ENCODE peak calls at places on chromosomes 5 and 9, in six cellular contexts. E, X, U, P, A and Q are unnamed samples.

GRCh38 chr9:126738553-126738952 is 66.3 kb upstream of the ZBTB43 start:
- DNase-seq in X (no peak), A (no peak), U (no peak), P (no peak), E (no peak), Q (no peak)

GRCh38 chr9:130923611-130924447 is 15.2 kb downstream of the FIBCD1 start:
- DNase-seq in X (no peak), A (no peak), P (no peak), U (no peak), E (no peak), Q (no peak)

GRCh38 chr5:77832166-77832770 is 56.1 kb upstream of the TBCA start:
- DNase-seq in U (no peak), A (no peak), E (no peak), X (no peak), P (no peak), Q (no peak)

GRCh38 chr5:119596046-119596445 is 33.3 kb upstream of the FAM170A start:
- DNase-seq in X (no peak), E (no peak), U (no peak), A (no peak), P (no peak), Q (no peak)

GRCh38 chr9:16689352-16689938 is 181.0 kb downstream of the BNC2 start:
- DNase-seq in P (no peak), A (peak; percentile 24), X (peak; percentile 28), U (no peak), E (no peak), Q (no peak)

GRCh38 chr5:78615697-78616096 is 32.9 kb downstream of the LHFPL2 start:
- DNase-seq in E (no peak), U (no peak), P (no peak), A (no peak), X (no peak), Q (no peak)

GRCh38 chr5:58407042-58407709 is 52.7 kb downstream of the PLK2 start:
- DNase-seq in P (no peak), U (no peak), A (no peak), X (peak; percentile 74), E (no peak), Q (peak; percentile 11)

GRCh38 chr5:134794136-134794535 is 35.6 kb downstream of the DDX46 start:
- DNase-seq in U (no peak), A (no peak), X (no peak), P (no peak), E (no peak), Q (no peak)

GRCh38 chr9:123552530-123552929 is 196.5 kb downstream of the CRB2 start:
- DNase-seq in A (no peak), P (no peak), E (no peak), X (no peak), U (no peak), Q (no peak)

GRCh38 chr5:54745599-54745998 is 228.0 kb downstream of the SNX18 start:
- DNase-seq in A (no peak), U (no peak), E (no peak), X (no peak), P (no peak), Q (no peak)

GRCh38 chr5:156375895-156376495 is 49.0 kb downstream of the SGCD start:
- DNase-seq in X (no peak), U (no peak), P (no peak), A (no peak), E (no peak), Q (no peak)

GRCh38 chr5:130708744-130709143 is 456.3 kb downstream of the HINT1 start:
- DNase-seq in E (no peak), U (no peak), A (no peak), P (no peak), X (no peak), Q (no peak)

GRCh38 chr9:88143944-88144343 is 5.7 kb upstream of the SPATA31C2 start:
- DNase-seq in X (no peak), U (no peak), A (no peak), E (no peak), P (no peak), Q (no peak)

GRCh38 chr9:130433168-130433946 is 11.4 kb upstream of the ASS1 start:
- DNase-seq in P (peak; percentile 91), A (no peak), X (peak; percentile 17), U (no peak), E (peak; percentile 10), Q (no peak)

GRCh38 chr5:1202798-1203185 is 1.4 kb downstream of the SLC6A19 start:
- DNase-seq in U (no peak), A (no peak), X (no peak), E (no peak), P (no peak), Q (no peak)

GRCh38 chr5:50792845-50793244 is 126.4 kb downstream of the PARP8 start:
- DNase-seq in U (no peak), P (no peak), E (no peak), A (no peak), X (no peak), Q (no peak)

GRCh38 chr9:82234160-82234943 is 245.8 kb downstream of the SPATA31D1 start:
- DNase-seq in U (no peak), P (no peak), X (no peak), E (no peak), A (no peak), Q (no peak)

GRCh38 chr9:83322438-83322837 is 215.8 kb downstream of the FRMD3 start:
- DNase-seq in X (no peak), U (no peak), P (no peak), E (no peak), A (no peak), Q (no peak)

GRCh38 chr5:94218374-94218773 is 400.0 kb downstream of the KIAA0825 start:
- DNase-seq in P (no peak), A (no peak), X (peak; percentile 78), U (no peak), E (no peak), Q (no peak)

GRCh38 chr5:169149317-169149716 is 151.6 kb downstream of the SLIT3 start:
- DNase-seq in P (peak; percentile 67), E (no peak), A (no peak), U (no peak), X (no peak), Q (no peak)

GRCh38 chr5:81749562-81750307 is 1.2 kb downstream of the SSBP2 start:
- DNase-seq in A (peak; percentile 22), U (peak; percentile 32), X (peak; percentile 6), E (peak; percentile 42), P (peak; percentile 80), Q (no peak)

GRCh38 chr5:54457094-54457531 is 1.6 kb downstream of the HSPB3 start:
- DNase-seq in A (peak; percentile 47), X (peak; percentile 70), E (no peak), P (no peak), U (no peak), Q (no peak)

GRCh38 chr9:32596936-32597335 is 24.0 kb upstream of the NDUFB6 start:
- DNase-seq in P (no peak), A (no peak), X (no peak), U (no peak), E (no peak), Q (no peak)

GRCh38 chr5:122408592-122409219 is 96.7 kb downstream of the SNCAIP start:
- DNase-seq in A (no peak), P (no peak), X (no peak), E (no peak), U (no peak), Q (no peak)

GRCh38 chr9:36486933-36487481 is 85.7 kb upstream of the MELK start:
- DNase-seq in A (peak; percentile 53), E (peak; percentile 20), U (peak; percentile 40), X (peak; percentile 6), P (peak; percentile 63), Q (no peak)

GRCh38 chr9:134146774-134147493 is 11.1 kb downstream of the WDR5 start:
- DNase-seq in P (no peak), X (no peak), E (no peak), A (no peak), U (no peak), Q (no peak)

GRCh38 chr9:69393425-69393824 is 68.4 kb downstream of the ENTREP1 start:
- DNase-seq in E (no peak), A (no peak), P (no peak), U (no peak), X (no peak), Q (no peak)

GRCh38 chr9:86735772-86736458 is 211.4 kb downstream of the GAS1 start:
- DNase-seq in A (no peak), X (no peak), U (no peak), P (no peak), E (no peak), Q (no peak)

GRCh38 chr9:38621434-38622082 is 1.2 kb upstream of the ANKRD18A start:
- DNase-seq in A (no peak), U (peak; percentile 52), E (peak; percentile 33), P (peak; percentile 62), X (no peak), Q (no peak)

DNA sequence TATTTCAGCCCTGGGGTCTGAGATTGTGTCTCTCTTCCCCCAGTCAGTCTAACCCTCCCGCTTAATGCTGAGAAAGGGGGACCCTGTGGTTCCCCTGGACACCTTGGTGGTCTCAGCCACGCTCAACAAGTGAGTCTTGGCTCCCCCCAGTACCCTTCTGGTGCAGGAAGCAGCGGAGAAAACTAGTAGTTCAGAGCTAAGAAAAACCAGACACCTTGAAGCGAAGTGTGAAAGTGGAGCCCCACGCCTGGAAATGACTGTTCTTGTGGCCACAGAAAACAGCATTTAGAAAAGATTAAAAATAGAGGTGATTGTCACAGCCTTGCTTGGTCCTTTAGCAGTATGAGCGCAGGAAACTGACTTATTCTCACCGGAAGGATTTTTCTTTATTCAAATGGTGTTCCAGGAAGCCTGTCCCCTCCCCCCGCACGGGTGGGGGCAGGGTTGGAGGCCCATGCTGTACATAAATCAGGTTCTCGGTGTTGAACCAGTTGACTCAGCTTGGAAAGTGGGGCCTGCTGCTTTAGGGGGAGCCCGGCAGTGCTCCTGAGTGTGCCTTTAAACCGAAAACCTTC is 8.1 kb downstream of the ARPC5L start:
- DNase-seq in U (peak; percentile 74), P (no peak), X (peak; percentile 19), E (peak; percentile 51), A (peak; percentile 39), Q (no peak)
- H3K27ac ChIP-seq in U (peak overlapping the region; percentile 91), P (no peak overlapping the region), X (peak overlapping the region; percentile 88), E (peak overlapping the region; percentile 96), A (peak overlapping the region; percentile 95), Q (no peak overlapping the region)

DNA sequence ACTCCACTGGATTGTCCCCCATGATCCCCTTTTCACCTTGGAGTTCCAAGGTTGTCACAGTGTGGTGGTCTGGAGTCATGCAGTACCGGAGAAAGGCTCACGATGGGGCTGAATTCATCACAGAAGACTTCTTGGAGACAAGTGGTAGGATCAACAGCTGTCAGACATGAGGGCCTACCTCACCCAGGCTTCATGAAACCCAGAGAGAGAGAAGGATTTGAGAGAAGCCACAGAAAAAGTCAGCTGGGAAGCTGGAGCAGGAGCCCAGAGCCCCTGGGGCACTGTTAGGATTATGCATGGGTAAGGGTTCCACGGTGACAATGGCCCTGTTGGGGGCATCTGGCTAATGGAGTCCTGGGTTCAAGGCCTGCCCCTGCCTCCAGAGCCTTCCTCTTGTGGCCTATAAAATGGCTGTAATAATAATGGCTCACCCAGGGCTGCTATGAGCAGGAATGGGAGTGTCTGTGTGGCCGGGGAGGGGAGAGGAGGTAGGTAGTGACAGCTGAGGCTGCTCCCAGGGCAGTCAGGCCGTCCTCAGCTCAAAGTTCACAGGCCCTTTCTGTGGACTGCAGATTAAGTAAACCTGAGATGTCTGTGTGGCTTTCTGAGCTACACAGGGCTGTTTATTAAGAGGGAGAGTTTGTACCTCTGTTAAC is 910 bp downstream of the TRIM14 start:
- DNase-seq in X (no peak), P (peak; percentile 36), E (peak; percentile 25), U (peak; percentile 59), A (no peak), Q (no peak)
- H3K27ac ChIP-seq in X (no peak overlapping the region), P (no peak overlapping the region), E (peak overlapping the region; percentile 79), U (peak overlapping the region; percentile 92), A (no peak overlapping the region), Q (no peak overlapping the region)

GRCh38 chr9:113540466-113540865 is 76.9 kb downstream of the RGS3 start:
- DNase-seq in P (no peak), U (no peak), X (no peak), E (no peak), A (no peak), Q (no peak)
- H3K27ac ChIP-seq in P (no peak overlapping the region), U (no peak overlapping the region), X (no peak overlapping the region), E (no peak overlapping the region), A (peak overlapping the region; percentile 50), Q (no peak overlapping the region)

GRCh38 chr5:143060018-143060417 is 289.8 kb downstream of the ARHGAP26 start:
- DNase-seq in A (no peak), X (no peak), P (no peak), U (no peak), E (no peak), Q (no peak)
- H3K27ac ChIP-seq in A (peak overlapping the region; percentile 40), X (no peak overlapping the region), P (no peak overlapping the region), U (no peak overlapping the region), E (no peak overlapping the region), Q (no peak overlapping the region)